ENCODE peak calls at places on chromosomes 12 and 14, in six cellular contexts. V is adrenal gland; S is psoas muscle; N is CD8-positive, alpha-beta T cell; W is K562; B is GM23248. R is an unnamed sample.
A peak's percentile ranks its signal among the peaks of the same experiment; 100 is the strongest.

GRCh38 chr12:91333966-91334365 is 151.3 kb upstream of the DCN start:
- DNase-seq in V (no peak), W (no peak), S (no peak), B (no peak), N (no peak), R (no peak)

GRCh38 chr14:64654072-64654899 is 49.9 kb upstream of the PLEKHG3 start:
- DNase-seq in W (no peak), B (peak; percentile 89), V (no peak), N (no peak), S (no peak), R (no peak)

GRCh38 chr12:56758728-56759269 is 4.3 kb upstream of the HSD17B6 start:
- DNase-seq in B (no peak), N (no peak), S (no peak), V (peak; percentile 18), W (no peak), R (no peak)

GRCh38 chr12:67512061-67512460 is 136.5 kb upstream of the DYRK2 start:
- DNase-seq in W (no peak), S (no peak), N (no peak), B (no peak), V (no peak), R (no peak)

GRCh38 chr12:113424915-113425823 is 3.0 kb downstream of the SDSL start:
- DNase-seq in N (peak; percentile 41), W (peak; percentile 72), V (peak; percentile 53), B (peak; percentile 61), S (peak; percentile 45), R (peak; percentile 63)

GRCh38 chr12:93166891-93167307 is 210.8 kb upstream of the NUDT4 start:
- DNase-seq in N (no peak), V (no peak), W (no peak), B (no peak), S (no peak), R (no peak)

GRCh38 chr12:18643673-18644072 is 94.1 kb downstream of the PLCZ1 start:
- DNase-seq in W (no peak), S (no peak), V (no peak), N (no peak), B (peak; percentile 15), R (no peak)

GRCh38 chr14:35789651-35790050 is 19.4 kb downstream of the RALGAPA1 start:
- DNase-seq in V (no peak), S (no peak), W (no peak), N (peak; percentile 18), B (peak; percentile 52), R (no peak)

GRCh38 chr12:76247026-76247688 is 101.1 kb downstream of the BBS10 start:
- DNase-seq in V (no peak), N (no peak), B (peak; percentile 63), S (peak; percentile 21), W (no peak), R (no peak)

GRCh38 chr14:71130491-71131179 is 223.4 kb downstream of the PCNX1 start:
- DNase-seq in V (peak; percentile 52), W (no peak), S (no peak), B (peak; percentile 75), N (no peak), R (no peak)

GRCh38 chr14:50038398-50039119 is 77.8 kb downstream of the VCPKMT start:
- DNase-seq in B (peak; percentile 99), W (no peak), S (peak; percentile 39), V (peak; percentile 47), N (no peak), R (no peak)

GRCh38 chr14:76576047-76576741 is 185.1 kb upstream of the VASH1 start:
- DNase-seq in B (no peak), N (no peak), V (no peak), S (no peak), W (no peak), R (no peak)

GRCh38 chr12:106090586-106091411 is 48.0 kb downstream of the NUAK1 start:
- DNase-seq in S (peak; percentile 59), B (peak; percentile 91), W (no peak), N (no peak), V (peak; percentile 56), R (no peak)

GRCh38 chr14:32980887-32981501 is 42.3 kb downstream of the NPAS3 start:
- DNase-seq in W (no peak), S (no peak), N (no peak), B (no peak), V (no peak), R (no peak)

GRCh38 chr14:44149597-44149996 is 357.5 kb downstream of the FSCB start:
- DNase-seq in W (no peak), S (no peak), V (no peak), B (no peak), N (no peak), R (peak; percentile 44)

GRCh38 chr14:56207626-56208297 is 89.6 kb downstream of the PELI2 start:
- DNase-seq in W (no peak), V (no peak), N (no peak), S (no peak), B (peak; percentile 55), R (no peak)

GRCh38 chr14:39005044-39005736 is 97.8 kb downstream of the SEC23A start:
- DNase-seq in N (no peak), B (no peak), W (no peak), S (no peak), V (no peak), R (no peak)

GRCh38 chr12:6375269-6376078 is at the start of gene SCNN1A:
- DNase-seq in W (no peak), B (no peak), N (no peak), V (no peak), S (no peak), R (no peak)
- H3K4me3 ChIP-seq in W (no peak within 1 kb of the TSS), B (no peak within 1 kb of the TSS), N (no peak within 1 kb of the TSS), V (no peak within 1 kb of the TSS), S (no peak within 1 kb of the TSS), R (no peak within 1 kb of the TSS)

GRCh38 chr12:33706927-33707326 is 267.3 kb upstream of the SYT10 start:
- DNase-seq in V (no peak), W (no peak), S (no peak), N (no peak), B (no peak), R (no peak)
- H3K4me3 ChIP-seq in V (no peak overlapping the region), W (no peak overlapping the region), S (no peak overlapping the region), N (no peak overlapping the region), B (no peak overlapping the region), R (no peak overlapping the region)

GRCh38 chr12:122888232-122888752 is 7.6 kb downstream of the VPS37B start:
- DNase-seq in W (no peak), V (peak; percentile 54), B (peak; percentile 56), N (peak; percentile 64), S (no peak), R (no peak)
- H3K4me3 ChIP-seq in W (peak overlapping the region; percentile 14), V (no peak overlapping the region), B (peak overlapping the region; percentile 11), N (peak overlapping the region; percentile 26), S (peak overlapping the region; percentile 37), R (peak overlapping the region; percentile 26)

GRCh38 chr12:59733200-59733599 is 137.4 kb downstream of the SLC16A7 start:
- DNase-seq in W (no peak), B (no peak), S (no peak), V (no peak), N (no peak), R (no peak)

GRCh38 chr12:59736359-59736758 is 140.5 kb downstream of the SLC16A7 start:
- DNase-seq in S (no peak), B (peak; percentile 22), N (no peak), W (no peak), V (no peak), R (no peak)

GRCh38 chr12:59736786-59737185 is 141.0 kb downstream of the SLC16A7 start:
- DNase-seq in W (no peak), N (no peak), S (no peak), V (peak; percentile 50), B (peak; percentile 90), R (peak; percentile 19)

GRCh38 chr12:59734371-59734770 is 138.5 kb downstream of the SLC16A7 start:
- DNase-seq in S (no peak), V (no peak), W (no peak), N (no peak), B (no peak), R (no peak)

DNA sequence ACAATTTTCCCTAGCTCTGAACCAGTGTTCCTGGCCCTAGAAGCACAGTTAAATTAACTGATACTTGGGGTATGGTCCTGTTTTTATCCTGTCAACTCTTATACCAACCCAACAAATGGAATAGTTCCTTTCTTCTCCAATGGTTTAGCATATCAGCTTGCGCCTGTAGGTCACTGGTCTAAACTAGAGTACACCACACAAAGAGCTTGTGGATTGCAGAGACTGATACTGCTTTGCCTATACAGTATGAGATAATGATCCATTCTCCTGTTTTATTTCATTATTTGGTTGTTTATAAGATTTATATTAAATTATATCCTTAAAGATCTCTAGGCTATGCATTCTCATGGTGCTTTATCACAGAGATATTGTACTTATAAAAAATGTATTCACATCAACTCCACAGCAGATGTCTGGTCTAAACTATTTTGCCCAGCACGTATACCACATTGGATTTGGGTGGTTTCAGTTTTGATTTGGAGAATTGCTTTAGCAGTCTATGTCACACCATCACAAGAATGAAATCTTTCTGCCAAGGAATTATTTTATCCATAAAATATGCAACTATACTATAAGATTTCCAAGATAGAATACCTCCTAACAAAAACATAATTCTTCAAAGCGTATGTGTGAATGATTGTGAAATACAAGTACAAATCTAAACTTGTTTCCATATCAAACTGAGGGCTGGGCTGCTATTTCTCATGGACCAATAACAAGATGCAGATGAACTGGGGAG is 142.1 kb downstream of the SLC16A7 start:
- DNase-seq in W (no peak), B (peak; percentile 65), V (no peak), N (no peak), S (no peak), R (no peak)
- H3K4me3 ChIP-seq in W (no peak overlapping the region), B (peak overlapping the region; percentile 69), V (no peak overlapping the region), N (no peak overlapping the region), S (peak overlapping the region; percentile 12), R (no peak overlapping the region)

GRCh38 chr14:67618617-67619063 is 1.1 kb upstream of the ARG2 start:
- DNase-seq in N (peak; percentile 29), B (peak; percentile 91), V (peak; percentile 26), W (peak; percentile 48), S (no peak), R (no peak)

GRCh38 chr14:67623114-67623513 is 3.4 kb downstream of the ARG2 start:
- DNase-seq in N (no peak), S (no peak), B (peak; percentile 57), W (no peak), V (no peak), R (no peak)

GRCh38 chr14:67622675-67623074 is 3.0 kb downstream of the ARG2 start:
- DNase-seq in S (no peak), W (peak; percentile 15), B (peak; percentile 91), N (no peak), V (peak; percentile 72), R (no peak)

GRCh38 chr14:67620217-67620789 is 583 bp downstream of the ARG2 start:
- DNase-seq in N (no peak), S (no peak), B (peak; percentile 48), V (peak; percentile 49), W (no peak), R (peak; percentile 35)

GRCh38 chr14:67619446-67620216 is at the start of gene ARG2:
- DNase-seq in N (peak; percentile 99), V (peak; percentile 99), S (peak; percentile 95), B (peak; percentile 99), W (peak; percentile 96), R (peak; percentile 99)
- H3K4me3 ChIP-seq in N (peak within 1 kb of the TSS; percentile 73), V (peak within 1 kb of the TSS; percentile 66), S (peak within 1 kb of the TSS; percentile 76), B (peak within 1 kb of the TSS; percentile 82), W (peak within 1 kb of the TSS; percentile 78), R (peak within 1 kb of the TSS; percentile 89)

R was measured in WERI-Rb-1.